ENCODE peak calls at places on chromosome 22, in five cellular contexts. K, D, X, I and G are unnamed samples.

GRCh38 chr22:37044634-37045625 is 6.6 kb upstream of the KCTD17 start:
- DNase-seq in K (no peak), D (no peak), X (no peak), I (no peak), G (no peak)

GRCh38 chr22:48425091-48425506 is 1402.6 kb downstream of the BRD1 start:
- DNase-seq in D (no peak), K (no peak), X (no peak), I (no peak), G (no peak)

GRCh38 chr22:24758164-24758799 is 16.2 kb downstream of the PIWIL3 start:
- DNase-seq in D (peak), X (peak), K (peak), I (peak), G (peak)

GRCh38 chr22:24037851-24038765 is 27.0 kb downstream of the CABIN1 start:
- DNase-seq in K (no peak), I (no peak), D (no peak), X (no peak), G (no peak)

GRCh38 chr22:44730034-44730433 is 22.3 kb upstream of the ARHGAP8 start:
- DNase-seq in K (no peak), X (no peak), D (no peak), I (no peak), G (no peak)

GRCh38 chr22:40410731-40411505 is 40.5 kb downstream of the SGSM3 start:
- DNase-seq in I (no peak), X (no peak), K (no peak), D (no peak), G (no peak)

GRCh38 chr22:48729499-48730171 is 1098.0 kb downstream of the BRD1 start:
- DNase-seq in I (no peak), K (no peak), X (no peak), D (no peak), G (no peak)

GRCh38 chr22:44211256-44211945 is 30.7 kb downstream of the PARVG start:
- DNase-seq in K (no peak), D (no peak), X (peak), I (no peak), G (no peak)

GRCh38 chr22:49959782-49960158 is 802 bp upstream of the PIM3 start:
- DNase-seq in D (no peak), I (peak), X (no peak), K (peak), G (no peak)

GRCh38 chr22:45102896-45103420 is 60.8 kb upstream of the NUP50 start:
- DNase-seq in K (no peak), I (no peak), D (no peak), X (no peak), G (no peak)

GRCh38 chr22:24289138-24289537 is 18.5 kb downstream of the SPECC1L start:
- DNase-seq in I (peak), X (no peak), D (no peak), K (no peak), G (no peak)

GRCh38 chr22:37193629-37194191 is 5.7 kb upstream of the C1QTNF6 start:
- DNase-seq in I (peak), K (peak), D (no peak), X (peak), G (no peak)

GRCh38 chr22:40334899-40335298 is 11.4 kb upstream of the ADSL start:
- DNase-seq in I (no peak), K (no peak), X (no peak), D (no peak), G (no peak)

GRCh38 chr22:38706101-38706884 is 549 bp downstream of the GTPBP1 start:
- DNase-seq in X (peak), D (no peak), K (peak), I (peak), G (peak)

GRCh38 chr22:39392341-39392948 is 7.1 kb upstream of the TAB1 start:
- DNase-seq in X (no peak), K (no peak), I (peak), D (no peak), G (no peak)

GRCh38 chr22:44312766-44313165 is at the start of gene SHISAL1:
- DNase-seq in I (peak), K (no peak), X (no peak), D (no peak), G (no peak)

GRCh38 chr22:47154621-47155081 is 392.2 kb downstream of the TBC1D22A start:
- DNase-seq in I (peak), K (no peak), D (no peak), X (peak), G (no peak)

GRCh38 chr22:44358723-44359440 is 46.1 kb upstream of the SHISAL1 start:
- DNase-seq in I (no peak), D (no peak), X (no peak), K (no peak), G (no peak)

GRCh38 chr22:23684561-23685031 is 6.2 kb upstream of the RGL4 start:
- DNase-seq in I (peak), K (no peak), D (no peak), X (peak), G (no peak)

GRCh38 chr22:48137640-48138039 is 1375.2 kb downstream of the TBC1D22A start:
- DNase-seq in D (no peak), K (no peak), I (no peak), X (no peak), G (no peak)

GRCh38 chr22:48301421-48301820 is 1526.3 kb downstream of the BRD1 start:
- DNase-seq in I (no peak), X (no peak), K (no peak), D (no peak), G (no peak)

DNA sequence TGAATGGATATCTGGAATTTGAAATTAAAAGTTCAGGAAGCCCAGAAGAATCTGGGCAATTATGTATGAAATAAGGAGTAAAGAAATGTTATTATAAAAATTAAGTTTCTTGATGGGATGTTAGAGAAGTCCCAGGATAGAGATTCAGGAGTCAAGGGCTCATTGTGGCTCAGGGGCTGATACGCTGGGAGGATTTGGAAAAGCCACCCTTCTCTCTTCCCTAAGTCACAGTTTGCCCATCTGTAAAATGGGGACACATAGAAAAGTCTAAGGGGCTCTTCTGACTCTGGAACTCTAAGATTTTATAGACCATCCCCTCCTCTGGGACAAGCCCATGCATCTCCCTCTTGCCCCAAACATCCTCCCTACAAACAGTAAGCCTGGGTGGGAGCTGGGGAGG is 118.1 kb downstream of the TIMP3 start:
- DNase-seq in D (no peak), K (no peak), I (no peak), X (no peak), G (no peak)
- TF ChIP-seq CTCF in D (no peak), K (no peak), I (no peak), X (no peak), G (no peak)

GRCh38 chr22:46104170-46104880 is 46.0 kb upstream of the PPARA start:
- DNase-seq in D (no peak), X (peak), K (no peak), I (no peak), G (no peak)

GRCh38 chr22:46105494-46106278 is 44.6 kb upstream of the PPARA start:
- DNase-seq in K (no peak), I (peak), D (peak), X (peak), G (no peak)

GRCh38 chr22:46103664-46104063 is 46.7 kb upstream of the PPARA start:
- DNase-seq in I (no peak), X (no peak), K (no peak), D (no peak), G (no peak)

GRCh38 chr22:46106279-46107022 is 43.9 kb upstream of the PPARA start:
- DNase-seq in X (peak), K (no peak), D (no peak), I (no peak), G (no peak)

DNA sequence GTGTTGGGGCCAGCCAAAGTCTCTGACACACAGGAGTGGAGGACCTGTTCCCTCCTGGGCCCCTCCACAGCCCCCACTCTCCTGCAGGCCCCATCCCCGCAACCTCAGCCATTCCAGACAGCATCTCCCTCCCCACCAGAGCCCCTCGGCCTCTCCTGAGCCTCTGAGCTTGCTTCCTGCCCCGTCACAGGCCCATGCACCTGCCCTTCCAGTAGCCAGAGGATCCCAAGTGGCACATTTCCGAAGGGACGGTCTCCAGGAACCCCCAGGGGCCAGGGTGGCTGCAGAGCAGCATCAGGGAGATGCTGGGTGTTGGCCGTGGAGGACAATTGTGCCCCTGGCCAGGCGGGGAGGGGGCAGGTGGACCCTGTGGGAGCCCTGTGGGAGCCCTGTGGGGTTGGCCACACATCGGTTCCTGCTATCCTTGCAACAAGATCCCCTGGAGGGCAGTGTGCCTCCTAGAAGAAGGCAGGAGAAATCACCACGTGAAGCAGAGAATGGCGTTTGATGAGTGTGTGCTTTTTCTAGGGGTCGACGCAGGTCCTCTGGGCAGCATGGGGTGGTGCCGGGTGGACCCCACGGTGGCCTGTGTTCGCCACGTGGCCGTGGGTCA is 45.3 kb upstream of the PPARA start:
- DNase-seq in K (no peak), X (no peak), I (no peak), D (no peak), G (no peak)
- TF ChIP-seq CTCF in K (no peak), X (no peak), I (no peak), D (no peak), G (no peak)

GRCh38 chr22:35841907-35842518 is 124.3 kb downstream of the APOL5 start:
- DNase-seq in X (no peak), D (no peak), I (no peak), K (no peak), G (no peak)

GRCh38 chr22:35837328-35837727 is 119.7 kb downstream of the APOL5 start:
- DNase-seq in X (no peak), D (no peak), I (no peak), K (no peak), G (no peak)

GRCh38 chr22:35839811-35840739 is 122.4 kb downstream of the APOL5 start:
- DNase-seq in D (peak), I (peak), K (peak), X (peak), G (peak)

GRCh38 chr22:35835998-35836691 is 118.5 kb downstream of the APOL5 start:
- DNase-seq in D (peak), X (peak), K (peak), I (peak), G (no peak)

DNA sequence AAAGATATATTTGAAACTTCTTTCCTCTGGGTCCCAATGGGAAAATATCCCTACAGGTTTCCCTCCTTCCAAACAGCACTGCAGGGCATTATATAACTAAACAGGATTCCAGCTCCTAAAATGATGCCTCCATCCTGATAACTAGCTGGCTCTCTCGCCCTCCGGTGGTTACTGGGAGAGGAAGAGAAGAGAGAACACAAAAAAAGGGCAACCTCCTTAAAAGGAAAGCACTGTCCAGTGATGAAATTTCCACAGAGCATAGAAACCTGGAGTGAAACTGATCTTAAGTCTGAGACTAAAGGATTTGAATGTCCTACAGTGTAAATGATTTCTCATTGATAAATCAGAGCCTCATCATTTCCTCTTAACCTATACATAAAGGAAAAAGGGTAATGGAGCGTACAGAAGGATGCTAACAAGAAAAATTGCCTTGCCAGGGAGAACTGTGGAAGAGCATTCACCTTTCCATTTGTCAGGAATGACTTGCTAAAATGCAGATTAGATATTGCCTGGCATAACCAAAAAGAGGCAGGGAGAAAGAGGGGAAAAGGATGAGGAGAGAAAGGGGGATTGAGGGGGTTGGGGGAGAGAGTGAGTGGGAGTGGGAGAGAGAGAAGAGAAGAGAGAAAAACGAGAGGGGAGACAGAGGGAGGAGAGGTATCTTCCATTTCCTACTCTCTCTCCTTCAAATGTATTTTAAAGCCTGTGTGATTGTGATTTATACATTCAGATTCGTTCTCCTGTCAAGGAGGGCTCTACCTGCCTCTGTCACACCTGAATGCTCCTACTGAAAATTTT is 121.4 kb downstream of the APOL5 start:
- DNase-seq in K (peak), X (peak), I (peak), D (no peak), G (no peak)
- TF ChIP-seq CTCF in K (no peak), X (peak), I (peak), D (peak), G (no peak)

DNA sequence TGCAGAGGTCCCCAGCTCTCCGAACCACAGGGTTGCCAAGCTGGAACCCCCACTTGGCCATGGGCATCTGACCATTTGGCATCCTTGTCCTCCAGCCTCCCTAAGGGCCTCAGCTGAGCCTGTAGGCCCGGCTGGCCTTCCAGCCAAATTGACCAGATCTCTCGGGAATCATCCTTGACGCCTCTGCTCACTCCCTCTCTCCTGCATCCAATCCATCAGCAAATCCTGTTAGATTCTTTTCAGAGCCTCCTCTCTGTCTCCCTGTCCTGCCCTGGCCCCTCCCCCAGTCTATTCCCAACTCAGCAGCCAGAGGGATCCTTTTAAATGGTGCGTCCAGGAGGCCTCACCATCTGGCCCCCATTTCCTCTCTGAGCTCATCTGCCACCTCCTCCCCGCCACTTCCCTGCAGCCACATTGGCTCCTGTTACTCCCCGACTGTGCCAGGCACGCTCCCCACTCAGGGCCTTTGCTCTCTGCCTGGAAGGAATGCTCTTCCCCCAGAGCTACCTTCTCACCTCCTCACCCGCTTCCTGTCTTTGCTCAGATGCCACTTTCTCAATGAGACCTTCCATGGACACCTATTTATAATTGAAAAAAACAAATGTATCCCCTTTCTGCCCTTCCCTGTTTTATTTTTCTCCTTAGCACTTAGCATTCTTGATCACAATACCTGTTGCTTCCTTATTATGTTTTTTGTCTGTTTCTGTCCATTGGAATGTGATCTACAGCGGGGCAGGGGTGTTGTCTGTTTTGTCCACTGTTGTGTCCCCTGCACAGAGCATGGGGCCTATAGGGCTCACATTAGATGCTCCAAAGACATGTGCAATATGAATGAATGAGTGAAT is 78.1 kb downstream of the NFAM1 start:
- DNase-seq in I (peak), D (no peak), K (no peak), X (no peak), G (peak)
- TF ChIP-seq CTCF in I (no peak), D (no peak), K (no peak), X (no peak), G (no peak)

GRCh38 chr22:30614879-30615278 is 7.9 kb downstream of the TCN2 start:
- DNase-seq in K (no peak), D (no peak), I (no peak), X (no peak), G (no peak)

GRCh38 chr22:30614268-30614667 is 7.3 kb downstream of the TCN2 start:
- DNase-seq in D (no peak), K (no peak), X (no peak), I (no peak), G (no peak)

GRCh38 chr22:30615543-30615954 is 8.6 kb downstream of the TCN2 start:
- DNase-seq in D (no peak), K (no peak), X (peak), I (no peak), G (no peak)

GRCh38 chr22:30612789-30613188 is 5.8 kb downstream of the TCN2 start:
- DNase-seq in I (no peak), D (no peak), X (no peak), K (no peak), G (no peak)

GRCh38 chr22:30617819-30618218 is 10.8 kb downstream of the TCN2 start:
- DNase-seq in D (no peak), K (no peak), X (no peak), I (no peak), G (no peak)
- TF ChIP-seq CTCF in D (no peak), K (no peak), X (no peak), I (no peak), G (no peak)

GRCh38 chr22:27790396-27791216 is 10.9 kb downstream of the MN1 start:
- DNase-seq in X (no peak), K (no peak), I (no peak), D (no peak), G (no peak)

GRCh38 chr22:27786253-27786898 is 15.2 kb downstream of the MN1 start:
- DNase-seq in D (no peak), I (no peak), X (no peak), K (no peak), G (no peak)

GRCh38 chr22:27791494-27792241 is 9.9 kb downstream of the MN1 start:
- DNase-seq in X (no peak), K (no peak), D (no peak), I (no peak), G (no peak)

GRCh38 chr22:27785818-27786217 is 15.7 kb downstream of the MN1 start:
- DNase-seq in D (no peak), K (no peak), I (no peak), X (no peak), G (no peak)

GRCh38 chr22:27788889-27789288 is 12.7 kb downstream of the MN1 start:
- DNase-seq in K (no peak), X (no peak), D (no peak), I (no peak), G (no peak)
- TF ChIP-seq CTCF in K (no peak), X (no peak), D (no peak), I (no peak), G (no peak)

DNA sequence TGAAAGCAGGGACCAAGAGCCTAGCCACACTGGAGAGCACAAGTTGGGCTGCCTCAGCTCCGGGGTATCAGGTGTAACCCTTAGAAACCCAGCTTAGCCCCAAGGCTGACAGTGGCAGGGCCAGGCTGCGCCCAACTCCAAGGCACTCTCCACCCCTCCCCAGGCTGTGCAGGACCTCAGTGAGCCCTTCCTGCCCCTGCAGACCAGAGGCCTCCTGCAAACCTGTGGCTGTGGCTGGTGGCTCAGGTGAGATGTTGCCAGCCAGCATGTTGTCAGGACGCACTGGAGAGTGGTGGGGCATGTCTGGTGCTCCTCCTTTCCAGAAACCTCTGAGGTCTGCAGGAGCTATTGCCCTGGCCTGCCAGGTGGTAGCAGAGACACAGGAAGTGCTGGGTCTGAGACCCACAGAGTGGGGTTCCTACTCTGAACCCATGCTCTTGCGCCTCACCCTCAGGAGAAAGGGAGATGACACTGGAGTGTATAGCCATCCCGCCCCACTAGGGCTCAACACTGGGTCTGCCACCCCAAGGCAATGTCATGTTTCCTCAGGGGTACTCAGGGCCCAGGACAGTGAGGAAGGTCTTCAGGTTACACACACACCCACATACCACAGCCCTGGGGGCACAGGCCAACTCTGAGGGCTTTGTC is 2.4 kb upstream of the SCARF2 start:
- DNase-seq in I (no peak), D (no peak), K (no peak), X (no peak), G (no peak)
- TF ChIP-seq CTCF in I (no peak), D (no peak), K (no peak), X (no peak), G (no peak)

DNA sequence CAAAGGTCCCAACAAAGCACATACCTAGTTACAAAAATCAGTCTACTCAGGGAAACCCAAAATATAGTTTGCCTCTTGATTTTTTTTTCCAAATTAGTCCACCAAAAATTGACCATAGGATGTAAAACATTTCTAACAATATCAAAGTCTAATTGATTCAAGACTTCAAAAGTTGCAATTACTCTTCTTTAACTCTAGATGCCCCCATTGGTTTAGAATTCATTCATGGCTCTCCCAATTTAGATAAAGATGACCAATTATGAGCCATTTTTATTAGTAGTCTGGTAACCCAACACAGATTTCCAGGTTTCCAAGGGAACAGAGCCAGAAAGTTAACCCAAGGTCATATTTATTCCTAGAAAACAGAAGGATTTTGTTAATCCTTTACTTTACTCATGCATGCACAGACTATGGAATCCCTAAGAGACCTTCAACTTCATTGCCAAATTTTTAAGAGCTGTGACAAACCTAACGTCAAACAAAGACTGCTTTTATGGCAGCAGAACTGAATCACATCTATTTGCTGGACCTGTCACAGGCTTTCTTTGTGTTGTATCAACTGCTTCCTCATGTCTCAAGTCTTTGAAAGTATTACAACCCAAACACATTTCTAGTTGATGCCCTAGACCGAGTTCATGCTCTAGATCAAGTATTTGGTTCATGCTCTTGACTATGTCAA is 55.3 kb downstream of the C22orf42 start:
- DNase-seq in I (peak), K (no peak), D (no peak), X (no peak), G (no peak)
- TF ChIP-seq CTCF in I (no peak), K (no peak), D (peak), X (peak), G (peak)